ENCODE peak calls at places on chromosome 2, in eight cellular contexts. Z, T, C, Y, V, I, H and P are unnamed samples. For H3K9me3, the result is how much of the 10 kb centered on the place peaks cover.

GRCh38 chr2:9188823-9189222 is 17.8 kb upstream of the ASAP2 start:
- DNase-seq in Z (no peak), T (no peak), V (no peak), C (no peak), H (peak), I (no peak), Y (no peak), P (no peak)

GRCh38 chr2:12856934-12857660 is 140.4 kb downstream of the TRIB2 start:
- DNase-seq in V (peak), Y (peak), T (no peak), I (no peak), C (peak), H (no peak), Z (no peak), P (peak)

GRCh38 chr2:238954841-238955521 is 107.1 kb downstream of the TWIST2 start:
- DNase-seq in H (peak), I (no peak), V (no peak), Z (no peak), T (no peak), Y (no peak), C (no peak), P (no peak)

GRCh38 chr2:180572346-180572745 is 408.1 kb upstream of the UBE2E3 start:
- DNase-seq in C (peak), Z (no peak), Y (no peak), H (no peak), T (no peak), I (no peak), V (no peak), P (no peak)

GRCh38 chr2:176117162-176117822 is 714 bp downstream of the HOXD10 start:
- DNase-seq in V (no peak), Y (no peak), C (no peak), I (no peak), H (no peak), Z (no peak), T (no peak), P (no peak)

GRCh38 chr2:16172324-16173175 is 232.2 kb downstream of the MYCN start:
- DNase-seq in V (no peak), I (no peak), T (no peak), Y (no peak), H (no peak), Z (no peak), C (no peak), P (no peak)

GRCh38 chr2:88028931-88029330 is 12.6 kb upstream of the RNU2-63P start:
- DNase-seq in Z (no peak), C (no peak), V (no peak), I (no peak), T (no peak), Y (no peak), H (no peak), P (no peak)

GRCh38 chr2:101644842-101645383 is 52.6 kb upstream of the MAP4K4 start:
- DNase-seq in H (no peak), V (no peak), I (no peak), T (no peak), Z (no peak), Y (no peak), C (no peak), P (no peak)

GRCh38 chr2:9820020-9820973 is 23.0 kb upstream of the TAF1B start:
- DNase-seq in Y (no peak), Z (peak), T (peak), C (peak), I (no peak), H (peak), V (no peak), P (no peak)

GRCh38 chr2:74502720-74503505 is 3.5 kb upstream of the LBX2 start:
- DNase-seq in I (peak), Y (peak), Z (peak), T (no peak), H (peak), V (peak), C (peak), P (no peak)

GRCh38 chr2:228533156-228533555 is 351.7 kb upstream of the SPHKAP start:
- DNase-seq in T (no peak), C (no peak), I (no peak), H (no peak), Z (no peak), Y (no peak), V (no peak), P (no peak)

GRCh38 chr2:228527481-228527880 is 346.0 kb upstream of the SPHKAP start:
- DNase-seq in V (no peak), T (no peak), C (no peak), H (no peak), Z (no peak), I (no peak), Y (no peak), P (no peak)

GRCh38 chr2:228526687-228527086 is 345.2 kb upstream of the SPHKAP start:
- DNase-seq in Y (no peak), C (no peak), Z (no peak), T (no peak), V (no peak), I (no peak), H (no peak), P (no peak)

GRCh38 chr2:228535396-228535795 is 353.9 kb upstream of the SPHKAP start:
- DNase-seq in I (no peak), H (no peak), Y (no peak), Z (no peak), V (no peak), T (no peak), C (no peak), P (no peak)

GRCh38 chr2:228532233-228532632 is 350.7 kb upstream of the SPHKAP start:
- DNase-seq in H (no peak), V (no peak), C (no peak), T (no peak), Y (no peak), I (no peak), Z (no peak), P (no peak)
- H3K9me3 ChIP-seq in H (under half), V (under half), C (under half), T (under half), Y (under half), I (under half), Z (under half), P (under half)

GRCh38 chr2:224426650-224427049 is 24.7 kb upstream of the FAM124B start:
- DNase-seq in Y (no peak), H (no peak), V (no peak), T (no peak), C (no peak), Z (no peak), I (no peak), P (no peak)

GRCh38 chr2:224432003-224432574 is 30.2 kb upstream of the FAM124B start:
- DNase-seq in I (no peak), V (no peak), Y (no peak), H (no peak), Z (no peak), T (no peak), C (no peak), P (no peak)

GRCh38 chr2:224433442-224433841 is 31.5 kb upstream of the FAM124B start:
- DNase-seq in C (no peak), V (no peak), I (no peak), Z (no peak), H (no peak), Y (no peak), T (peak), P (no peak)

GRCh38 chr2:224429441-224429810 is 27.5 kb upstream of the FAM124B start:
- DNase-seq in V (no peak), I (no peak), C (no peak), T (no peak), Z (no peak), H (no peak), Y (no peak), P (no peak)

DNA sequence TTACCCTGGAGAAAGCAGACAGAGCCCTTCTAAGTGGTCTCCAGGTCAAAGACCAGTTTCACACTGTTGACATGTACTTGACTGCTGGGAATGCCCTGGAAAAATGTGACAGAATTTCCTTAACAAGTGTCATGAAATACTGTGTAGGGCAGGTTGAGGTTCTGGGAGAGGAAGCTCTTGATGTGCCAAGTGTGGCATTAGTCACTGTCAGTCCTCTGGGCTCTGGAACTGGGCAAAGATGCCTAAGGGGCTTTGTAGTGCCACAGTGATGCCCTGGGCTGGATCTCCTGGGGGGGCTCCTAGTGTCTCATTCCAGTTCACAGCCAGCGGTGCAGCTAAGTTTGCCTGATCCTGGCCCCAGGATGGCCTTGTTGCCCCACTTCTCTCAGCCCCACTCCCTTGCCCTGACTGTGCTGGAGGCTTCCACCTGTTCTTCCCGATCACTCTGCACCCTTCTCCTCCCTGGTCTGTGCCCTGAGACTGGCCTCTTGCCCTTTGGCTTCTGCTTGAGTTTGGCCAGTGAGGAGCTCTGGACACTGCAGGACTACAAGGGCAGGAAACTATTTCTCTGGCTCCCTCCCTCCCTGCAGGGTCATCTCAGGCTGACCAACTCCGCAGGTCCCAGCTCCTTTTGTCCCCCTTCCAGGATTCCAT is 27.0 kb upstream of the FAM124B start:
- DNase-seq in I (no peak), H (no peak), V (no peak), Z (no peak), C (no peak), Y (no peak), T (no peak), P (no peak)
- H3K9me3 ChIP-seq in I (under half), H (under half), V (under half), Z (under half), C (under half), Y (under half), T (under half), P (under half)

GRCh38 chr2:125516496-125517109 is 1139.4 kb upstream of the GYPC start:
- DNase-seq in T (peak), Y (no peak), H (no peak), I (no peak), C (peak), V (no peak), Z (no peak), P (no peak)
- H3K9me3 ChIP-seq in T (under half), Y (under half), H (under half), I (under half), C (under half), V (under half), Z (under half), P (under half)

GRCh38 chr2:89811295-89811694 is 1119.8 kb downstream of the RPIA start:
- DNase-seq in C (no peak), Y (no peak), T (no peak), I (no peak), Z (no peak), H (no peak), V (no peak), P (no peak)
- H3K9me3 ChIP-seq in C (under half), Y (under half), T (under half), I (half or more), Z (half or more), H (half or more), V (under half), P (under half)

GRCh38 chr2:224757934-224758548 is 41.9 kb upstream of the CCDC195 start:
- DNase-seq in C (no peak), V (no peak), T (no peak), Z (no peak), H (no peak), I (no peak), Y (no peak), P (no peak)
- H3K9me3 ChIP-seq in C (under half), V (under half), T (under half), Z (under half), H (under half), I (under half), Y (under half), P (under half)

DNA sequence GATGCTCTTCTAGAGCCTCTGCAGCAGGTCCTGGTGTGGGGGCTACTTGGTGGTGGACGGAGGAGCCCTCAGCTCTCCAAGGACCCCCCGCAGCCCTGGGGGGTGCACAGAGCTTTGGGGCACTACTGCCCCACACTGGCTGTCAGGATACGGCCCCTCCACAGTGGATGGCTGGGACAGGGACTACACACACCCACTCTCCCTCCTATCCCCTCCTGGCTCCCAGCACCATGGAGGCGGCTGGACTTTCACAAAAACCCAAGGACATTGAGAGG is 12.6 kb downstream of the GPR35 start:
- DNase-seq in C (no peak), Z (no peak), I (no peak), H (no peak), Y (no peak), V (no peak), T (no peak), P (no peak)
- H3K9me3 ChIP-seq in C (under half), Z (under half), I (under half), H (under half), Y (under half), V (under half), T (under half), P (under half)

GRCh38 chr2:70776266-70776665 is 8.3 kb upstream of the ADD2 start:
- DNase-seq in Y (no peak), V (no peak), C (no peak), I (no peak), Z (no peak), T (no peak), H (no peak), P (no peak)
- H3K9me3 ChIP-seq in Y (under half), V (under half), C (under half), I (under half), Z (under half), T (under half), H (under half), P (under half)

DNA sequence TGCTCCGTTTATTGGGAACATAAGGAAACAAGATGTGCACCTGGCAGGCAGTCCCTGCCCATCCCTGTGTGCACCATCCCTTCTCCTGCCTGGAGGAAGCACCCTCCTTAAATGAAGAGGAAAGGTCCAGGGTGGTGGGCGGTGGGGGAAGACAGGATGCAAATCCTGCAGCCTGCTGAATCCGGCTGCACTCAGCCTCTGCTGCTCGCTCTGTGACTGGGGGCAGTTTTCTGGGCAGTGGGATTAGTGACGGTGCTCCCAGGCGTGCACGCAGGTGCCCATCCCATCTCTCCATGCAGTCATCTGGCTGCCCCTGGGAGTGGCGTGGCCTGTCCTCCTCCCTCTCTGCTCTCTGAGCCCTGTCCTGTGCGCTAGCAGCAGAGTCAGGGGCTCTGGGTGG is 371.3 kb upstream of the MYT1L start:
- DNase-seq in V (no peak), Z (no peak), H (no peak), Y (no peak), I (no peak), C (no peak), T (no peak), P (no peak)
- H3K9me3 ChIP-seq in V (under half), Z (under half), H (under half), Y (under half), I (under half), C (under half), T (under half), P (under half)

DNA sequence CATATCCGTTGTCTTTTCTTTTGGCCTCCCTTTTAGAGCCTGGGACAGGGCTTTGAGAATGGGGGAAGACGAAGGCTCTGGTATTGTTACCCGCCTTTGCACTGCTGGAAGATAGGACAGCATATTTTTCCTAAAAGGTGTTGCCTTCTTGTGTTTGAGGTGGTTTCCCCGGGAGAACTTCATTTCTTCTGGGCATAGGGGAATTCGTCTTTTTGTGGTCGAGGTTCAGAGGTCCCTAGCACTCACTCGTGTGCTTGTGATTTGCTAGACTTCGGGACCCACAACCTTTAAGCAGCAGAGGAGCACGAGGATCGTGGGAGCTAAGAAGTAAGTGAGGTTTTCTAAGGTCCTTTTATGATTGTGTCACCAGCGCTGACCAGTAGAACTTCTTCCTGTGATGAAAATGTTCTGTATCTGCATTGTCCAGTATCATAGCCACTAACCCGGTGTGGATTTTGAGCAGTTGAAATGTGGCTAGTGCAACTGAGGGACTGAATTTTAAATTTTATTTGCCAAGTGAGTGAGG is 611 bp downstream of the ZNF512 start:
- DNase-seq in H (no peak), V (no peak), Y (no peak), T (no peak), Z (no peak), C (peak), I (no peak), P (no peak)
- H3K9me3 ChIP-seq in H (under half), V (under half), Y (under half), T (under half), Z (under half), C (under half), I (under half), P (under half)